ENCODE peak calls at places on chromosomes 4 and X, in five cellular contexts. A, M, I, O and U are unnamed samples.

GRCh38 chr4:2785613-2786012 is 7.3 kb upstream of the SH3BP2 start:
- DNase-seq in I (peak; percentile 39), A (no peak), M (no peak), O (no peak), U (no peak)

GRCh38 chr4:153784300-153784699 is 4.6 kb downstream of the SFRP2 start:
- DNase-seq in M (no peak), I (no peak), O (no peak), A (no peak), U (no peak)

GRCh38 chr4:107806196-107806595 is 18.5 kb upstream of the SGMS2 start:
- DNase-seq in M (no peak), A (no peak), I (no peak), O (no peak), U (no peak)

GRCh38 chr4:164109517-164109916 is 615.0 kb downstream of the TMA16 start:
- DNase-seq in I (no peak), M (no peak), O (no peak), A (no peak), U (no peak)

GRCh38 chr4:3710451-3711182 is 55.6 kb upstream of the ADRA2C start:
- DNase-seq in A (no peak), O (no peak), M (no peak), I (peak; percentile 20), U (peak; percentile 46)

GRCh38 chrX:68534696-68535095 is 35.8 kb downstream of the YIPF6 start:
- DNase-seq in I (no peak), O (no peak), M (no peak), A (no peak), U (no peak)

GRCh38 chr4:186500721-186501304 is 54.6 kb downstream of the MTNR1A start:
- DNase-seq in O (no peak), M (no peak), A (peak; percentile 9), I (no peak), U (peak; percentile 71)

GRCh38 chr4:70833701-70834100 is 6.0 kb downstream of the GRSF1 start:
- DNase-seq in I (no peak), M (no peak), O (no peak), A (no peak), U (no peak)